ENCODE peak calls at places on chromosomes 4 and X, in ten cellular contexts. P, W, K, T, F, Q, U, Y, O and S are unnamed samples.

GRCh38 chrX:150361777-150362351 is 1.3 kb upstream of the MAMLD1 start:
- DNase-seq in P (peak; percentile 12), W (no peak), K (no peak), T (peak; percentile 36), F (peak; percentile 61), Q (peak; percentile 25), U (peak; percentile 50), Y (no peak), O (peak; percentile 16), S (peak; percentile 73)

GRCh38 chrX:21798677-21799219 is 40.7 kb upstream of the MBTPS2 start:
- DNase-seq in P (no peak), W (no peak), K (no peak), T (no peak), F (no peak), Q (peak; percentile 59), U (peak; percentile 93), Y (no peak), O (peak; percentile 7), S (no peak)

GRCh38 chrX:103565752-103566151 is 19.6 kb upstream of the TCEAL4 start:
- DNase-seq in P (no peak), W (no peak), K (no peak), T (no peak), F (no peak), Q (peak; percentile 14), U (peak; percentile 81), Y (no peak), O (no peak), S (no peak)

GRCh38 chr4:186946682-186947294 is 223.1 kb upstream of the FAT1 start:
- DNase-seq in P (no peak), W (no peak), K (no peak), T (peak; percentile 63), F (no peak), Q (peak; percentile 54), U (peak; percentile 37), Y (no peak), O (peak; percentile 33), S (peak; percentile 71)

GRCh38 chr4:152836936-152837335 is 57.2 kb downstream of the ARFIP1 start:
- DNase-seq in P (no peak), W (no peak), K (no peak), T (no peak), F (no peak), Q (no peak), U (no peak), Y (no peak), O (no peak), S (no peak)

GRCh38 chrX:34509394-34509793 is 147.7 kb downstream of the TMEM47 start:
- DNase-seq in P (no peak), W (no peak), K (no peak), T (no peak), F (no peak), Q (no peak), U (no peak), Y (no peak), O (no peak), S (no peak)

GRCh38 chr4:73311428-73311827 is 52.8 kb upstream of the ANKRD17 start:
- DNase-seq in P (no peak), W (no peak), K (no peak), T (no peak), F (no peak), Q (peak; percentile 58), U (peak; percentile 41), Y (no peak), O (peak; percentile 44), S (no peak)

GRCh38 chrX:51608071-51608470 is 10.6 kb downstream of the CENPVL3 start:
- DNase-seq in P (no peak), W (no peak), K (no peak), T (no peak), F (no peak), Q (peak; percentile 41), U (peak; percentile 59), Y (no peak), O (no peak), S (no peak)

GRCh38 chr4:143986173-143986572 is 33.0 kb downstream of the GYPB start:
- DNase-seq in P (no peak), W (no peak), K (no peak), T (peak; percentile 46), F (no peak), Q (no peak), U (no peak), Y (no peak), O (no peak), S (no peak)

GRCh38 chr4:94491322-94491721 is 39.6 kb downstream of the PDLIM5 start:
- DNase-seq in P (no peak), W (no peak), K (no peak), T (no peak), F (no peak), Q (no peak), U (peak; percentile 79), Y (no peak), O (no peak), S (no peak)

DNA sequence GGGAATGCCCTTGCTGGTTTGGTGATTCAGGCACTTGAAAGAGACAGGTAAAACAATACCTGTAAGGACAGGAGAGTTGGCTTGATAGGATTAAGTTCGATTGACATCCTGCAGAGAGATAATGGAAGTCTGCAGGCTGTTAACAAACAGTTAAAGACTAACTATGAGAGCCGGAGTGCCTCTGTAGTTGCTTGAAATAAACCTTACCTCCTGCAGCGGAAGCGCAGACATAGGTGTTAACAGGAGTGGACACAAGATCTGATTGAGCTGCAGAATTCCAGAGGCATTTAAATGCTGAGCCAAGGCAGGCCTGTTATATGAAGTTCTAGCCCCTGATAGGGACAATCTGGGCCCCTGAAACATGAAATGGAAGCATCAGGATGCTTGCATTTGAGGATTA is 416.7 kb upstream of the MAOA start:
- DNase-seq in P (no peak), W (no peak), K (no peak), T (no peak), F (no peak), Q (no peak), U (no peak), Y (no peak), O (no peak), S (no peak)
- H3K27me3 ChIP-seq in P (no peaks in the 10 kb centered on the region), W (no peaks in the 10 kb centered on the region), K (no peaks in the 10 kb centered on the region), T (no peaks in the 10 kb centered on the region), F (no peaks in the 10 kb centered on the region), Q (no peaks in the 10 kb centered on the region), U (no peaks in the 10 kb centered on the region), Y (no peaks in the 10 kb centered on the region), O (no peaks in the 10 kb centered on the region), S (no peaks in the 10 kb centered on the region)

GRCh38 chr4:119024102-119024501 is 111.5 kb upstream of the MYOZ2 start:
- DNase-seq in P (no peak), W (no peak), K (no peak), T (no peak), F (no peak), Q (no peak), U (no peak), Y (no peak), O (no peak), S (no peak)

GRCh38 chr4:119027815-119028214 is 107.8 kb upstream of the MYOZ2 start:
- DNase-seq in P (no peak), W (no peak), K (no peak), T (no peak), F (no peak), Q (no peak), U (no peak), Y (no peak), O (no peak), S (no peak)

GRCh38 chr4:119026662-119027444 is 108.8 kb upstream of the MYOZ2 start:
- DNase-seq in P (no peak), W (no peak), K (no peak), T (no peak), F (peak; percentile 55), Q (no peak), U (no peak), Y (no peak), O (no peak), S (no peak)

GRCh38 chr4:119025916-119026661 is 109.5 kb upstream of the MYOZ2 start:
- DNase-seq in P (no peak), W (no peak), K (no peak), T (no peak), F (no peak), Q (peak; percentile 92), U (peak; percentile 91), Y (no peak), O (no peak), S (no peak)

GRCh38 chr4:119025440-119025839 is 110.2 kb upstream of the MYOZ2 start:
- DNase-seq in P (no peak), W (no peak), K (peak; percentile 63), T (no peak), F (no peak), Q (peak; percentile 65), U (peak; percentile 77), Y (peak; percentile 61), O (peak; percentile 52), S (no peak)
- H3K4me3 ChIP-seq in P (no peak overlapping the region), W (peak overlapping the region; percentile 50), K (peak overlapping the region; percentile 33), T (no peak overlapping the region), F (peak overlapping the region; percentile 4), Q (peak overlapping the region; percentile 79), U (peak overlapping the region; percentile 38), Y (no peak overlapping the region), O (no peak overlapping the region), S (no peak overlapping the region)

GRCh38 chr4:168815373-168816345 is 194.4 kb downstream of the CBR4 start:
- DNase-seq in P (no peak), W (no peak), K (no peak), T (peak; percentile 68), F (no peak), Q (peak; percentile 83), U (peak; percentile 86), Y (no peak), O (peak; percentile 81), S (no peak)

GRCh38 chr4:168812806-168813205 is 197.2 kb downstream of the CBR4 start:
- DNase-seq in P (no peak), W (no peak), K (no peak), T (peak; percentile 56), F (no peak), Q (no peak), U (peak; percentile 74), Y (no peak), O (peak; percentile 77), S (peak; percentile 44)

GRCh38 chr4:168811793-168812651 is 198.0 kb downstream of the CBR4 start:
- DNase-seq in P (no peak), W (no peak), K (no peak), T (no peak), F (no peak), Q (peak; percentile 87), U (peak; percentile 88), Y (no peak), O (peak; percentile 74), S (no peak)

GRCh38 chr4:168805341-168805740 is 204.7 kb downstream of the CBR4 start:
- DNase-seq in P (no peak), W (no peak), K (no peak), T (no peak), F (no peak), Q (peak; percentile 50), U (no peak), Y (no peak), O (no peak), S (no peak)

DNA sequence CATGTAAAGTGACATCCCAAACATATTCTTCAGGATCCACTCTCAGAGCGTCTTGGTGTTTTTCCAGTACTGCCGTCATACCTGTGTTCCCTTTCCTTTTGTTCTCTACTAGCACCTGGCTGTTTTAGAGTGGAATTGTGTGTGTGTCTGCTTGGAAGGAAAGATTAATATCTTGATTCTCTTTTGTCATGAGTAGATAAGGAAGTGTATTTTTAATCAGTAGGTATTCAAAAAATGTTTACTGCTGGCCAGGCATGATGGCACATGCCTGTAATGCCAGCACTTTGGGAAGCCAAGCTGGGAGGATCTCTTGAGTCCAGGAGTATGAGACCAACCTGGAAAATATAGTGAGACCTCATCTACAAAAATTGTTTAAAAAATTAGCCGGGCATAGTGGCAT is 198.8 kb downstream of the CBR4 start:
- DNase-seq in P (no peak), W (no peak), K (no peak), T (no peak), F (no peak), Q (no peak), U (peak; percentile 33), Y (no peak), O (peak; percentile 35), S (no peak)
- H3K36me3 ChIP-seq in P (no peaks in the 10 kb centered on the region), W (no peaks in the 10 kb centered on the region), K (no peaks in the 10 kb centered on the region), T (no peaks in the 10 kb centered on the region), F (no peaks in the 10 kb centered on the region), Q (no peaks in the 10 kb centered on the region), U (no peaks in the 10 kb centered on the region), Y (no peaks in the 10 kb centered on the region), O (no peaks in the 10 kb centered on the region), S (no peaks in the 10 kb centered on the region)

GRCh38 chr4:8745828-8746225 is 125.8 kb downstream of the HMX1 start:
- DNase-seq in P (no peak), W (no peak), K (peak; percentile 32), T (no peak), F (no peak), Q (no peak), U (no peak), Y (no peak), O (no peak), S (no peak)
- H3K27me3 ChIP-seq in P (no peaks in the 10 kb centered on the region), W (no peaks in the 10 kb centered on the region), K (peaks cover 7% of the 10 kb centered on the region), T (no peaks in the 10 kb centered on the region), F (no peaks in the 10 kb centered on the region), Q (no peaks in the 10 kb centered on the region), U (no peaks in the 10 kb centered on the region), Y (peaks cover 41% of the 10 kb centered on the region), O (no peaks in the 10 kb centered on the region), S (no peaks in the 10 kb centered on the region)